ENCODE peak calls at places on chromosomes 16 and 17, in eight cellular contexts. One of them, this sample, is unnamed.
A peak's percentile ranks its signal among the peaks of the same experiment; 100 is the strongest.

GRCh38 chr17:17935321-17936271 is 36.6 kb downstream of the TOM1L2 start:
- DNase-seq in ACHN: peak; percentile 36
- DNase-seq in fibroblast of the conjunctiva: peak; percentile 78
- DNase-seq in Daoy: peak; percentile 73
- DNase-seq in amniotic stem cell: peak; percentile 57
- DNase-seq in neural crest cell: no peak
- DNase-seq in stimulated activated CD8-positive, alpha-beta memory T cell treated with anti-CD3 and anti-CD28 coated beads, Interleukin-4, amount 100 ng/mL, for 1 hour: no peak
- DNase-seq in hypothalamus: no peak
- DNase-seq in this sample: no peak

GRCh38 chr16:27480761-27481160 is 69.0 kb downstream of the GTF3C1 start:
- DNase-seq in amniotic stem cell: no peak
- DNase-seq in ACHN: no peak
- DNase-seq in fibroblast of the conjunctiva: no peak
- DNase-seq in hypothalamus: no peak
- DNase-seq in Daoy: no peak
- DNase-seq in stimulated activated CD8-positive, alpha-beta memory T cell treated with anti-CD3 and anti-CD28 coated beads, Interleukin-4, amount 100 ng/mL, for 1 hour: no peak
- DNase-seq in neural crest cell: no peak
- DNase-seq in this sample: no peak

GRCh38 chr16:89120921-89121351 is 27.3 kb downstream of the ACSF3 start:
- DNase-seq in fibroblast of the conjunctiva: no peak
- DNase-seq in ACHN: no peak
- DNase-seq in stimulated activated CD8-positive, alpha-beta memory T cell treated with anti-CD3 and anti-CD28 coated beads, Interleukin-4, amount 100 ng/mL, for 1 hour: no peak
- DNase-seq in neural crest cell: no peak
- DNase-seq in amniotic stem cell: no peak
- DNase-seq in Daoy: no peak
- DNase-seq in hypothalamus: no peak
- DNase-seq in this sample: no peak

GRCh38 chr17:2215616-2216364 is 87.8 kb downstream of the SMG6 start:
- DNase-seq in stimulated activated CD8-positive, alpha-beta memory T cell treated with anti-CD3 and anti-CD28 coated beads, Interleukin-4, amount 100 ng/mL, for 1 hour: peak; percentile 49
- DNase-seq in ACHN: no peak
- DNase-seq in neural crest cell: no peak
- DNase-seq in amniotic stem cell: peak; percentile 35
- DNase-seq in Daoy: peak; percentile 82
- DNase-seq in fibroblast of the conjunctiva: peak; percentile 81
- DNase-seq in hypothalamus: peak; percentile 63
- DNase-seq in this sample: no peak

GRCh38 chr17:65062168-65062915 is 5.8 kb upstream of the GNA13 start:
- DNase-seq in stimulated activated CD8-positive, alpha-beta memory T cell treated with anti-CD3 and anti-CD28 coated beads, Interleukin-4, amount 100 ng/mL, for 1 hour: no peak
- DNase-seq in ACHN: no peak
- DNase-seq in amniotic stem cell: no peak
- DNase-seq in Daoy: peak; percentile 62
- DNase-seq in hypothalamus: no peak
- DNase-seq in fibroblast of the conjunctiva: no peak
- DNase-seq in neural crest cell: no peak
- DNase-seq in this sample: no peak

GRCh38 chr16:9007177-9007794 is 43.6 kb upstream of the USP7 start:
- DNase-seq in fibroblast of the conjunctiva: no peak
- DNase-seq in Daoy: no peak
- DNase-seq in ACHN: no peak
- DNase-seq in amniotic stem cell: no peak
- DNase-seq in stimulated activated CD8-positive, alpha-beta memory T cell treated with anti-CD3 and anti-CD28 coated beads, Interleukin-4, amount 100 ng/mL, for 1 hour: no peak
- DNase-seq in neural crest cell: no peak
- DNase-seq in hypothalamus: no peak
- DNase-seq in this sample: no peak

GRCh38 chr16:86354641-86355040 is 155.7 kb upstream of the FOXF1 start:
- DNase-seq in fibroblast of the conjunctiva: no peak
- DNase-seq in stimulated activated CD8-positive, alpha-beta memory T cell treated with anti-CD3 and anti-CD28 coated beads, Interleukin-4, amount 100 ng/mL, for 1 hour: no peak
- DNase-seq in hypothalamus: no peak
- DNase-seq in neural crest cell: no peak
- DNase-seq in amniotic stem cell: no peak
- DNase-seq in ACHN: no peak
- DNase-seq in Daoy: no peak
- DNase-seq in this sample: no peak

GRCh38 chr17:73669771-73670170 is 25.5 kb upstream of the SDK2 start:
- DNase-seq in ACHN: no peak
- DNase-seq in Daoy: no peak
- DNase-seq in fibroblast of the conjunctiva: no peak
- DNase-seq in stimulated activated CD8-positive, alpha-beta memory T cell treated with anti-CD3 and anti-CD28 coated beads, Interleukin-4, amount 100 ng/mL, for 1 hour: no peak
- DNase-seq in neural crest cell: no peak
- DNase-seq in amniotic stem cell: no peak
- DNase-seq in hypothalamus: no peak
- DNase-seq in this sample: no peak

GRCh38 chr17:46982577-46982976 is 3.5 kb upstream of the RPRML start:
- DNase-seq in hypothalamus: no peak
- DNase-seq in ACHN: no peak
- DNase-seq in fibroblast of the conjunctiva: no peak
- DNase-seq in neural crest cell: no peak
- DNase-seq in Daoy: no peak
- DNase-seq in stimulated activated CD8-positive, alpha-beta memory T cell treated with anti-CD3 and anti-CD28 coated beads, Interleukin-4, amount 100 ng/mL, for 1 hour: no peak
- DNase-seq in amniotic stem cell: no peak
- DNase-seq in this sample: no peak

GRCh38 chr16:81786321-81786720 is 7.2 kb downstream of the PLCG2 start:
- DNase-seq in Daoy: peak; percentile 24
- DNase-seq in ACHN: no peak
- DNase-seq in neural crest cell: no peak
- DNase-seq in stimulated activated CD8-positive, alpha-beta memory T cell treated with anti-CD3 and anti-CD28 coated beads, Interleukin-4, amount 100 ng/mL, for 1 hour: no peak
- DNase-seq in amniotic stem cell: no peak
- DNase-seq in fibroblast of the conjunctiva: no peak
- DNase-seq in hypothalamus: no peak
- DNase-seq in this sample: no peak

GRCh38 chr17:66200685-66201092 is 8.8 kb upstream of the CEP112 start:
- DNase-seq in stimulated activated CD8-positive, alpha-beta memory T cell treated with anti-CD3 and anti-CD28 coated beads, Interleukin-4, amount 100 ng/mL, for 1 hour: no peak
- DNase-seq in hypothalamus: peak; percentile 18
- DNase-seq in fibroblast of the conjunctiva: peak; percentile 71
- DNase-seq in Daoy: peak; percentile 70
- DNase-seq in neural crest cell: peak; percentile 63
- DNase-seq in ACHN: peak; percentile 77
- DNase-seq in amniotic stem cell: no peak
- DNase-seq in this sample: peak; percentile 10

GRCh38 chr17:82216301-82217119 is 3.9 kb upstream of the CCDC57 start:
- DNase-seq in stimulated activated CD8-positive, alpha-beta memory T cell treated with anti-CD3 and anti-CD28 coated beads, Interleukin-4, amount 100 ng/mL, for 1 hour: no peak
- DNase-seq in amniotic stem cell: peak; percentile 37
- DNase-seq in fibroblast of the conjunctiva: peak; percentile 57
- DNase-seq in neural crest cell: no peak
- DNase-seq in ACHN: peak; percentile 61
- DNase-seq in Daoy: peak; percentile 89
- DNase-seq in hypothalamus: peak; percentile 35
- DNase-seq in this sample: peak; percentile 63

GRCh38 chr17:14745122-14745521 is 444.2 kb downstream of the HS3ST3B1 start:
- DNase-seq in neural crest cell: no peak
- DNase-seq in amniotic stem cell: no peak
- DNase-seq in fibroblast of the conjunctiva: no peak
- DNase-seq in stimulated activated CD8-positive, alpha-beta memory T cell treated with anti-CD3 and anti-CD28 coated beads, Interleukin-4, amount 100 ng/mL, for 1 hour: no peak
- DNase-seq in hypothalamus: no peak
- DNase-seq in Daoy: peak; percentile 15
- DNase-seq in ACHN: no peak
- DNase-seq in this sample: no peak

GRCh38 chr16:70428178-70428998 is 10.5 kb downstream of the ST3GAL2 start:
- DNase-seq in hypothalamus: peak; percentile 56
- DNase-seq in stimulated activated CD8-positive, alpha-beta memory T cell treated with anti-CD3 and anti-CD28 coated beads, Interleukin-4, amount 100 ng/mL, for 1 hour: no peak
- DNase-seq in fibroblast of the conjunctiva: peak; percentile 76
- DNase-seq in Daoy: peak; percentile 97
- DNase-seq in neural crest cell: peak; percentile 46
- DNase-seq in amniotic stem cell: peak; percentile 88
- DNase-seq in ACHN: peak; percentile 96
- DNase-seq in this sample: peak; percentile 61

GRCh38 chr17:49552070-49552751 is 23.5 kb upstream of the NXPH3 start:
- DNase-seq in ACHN: no peak
- DNase-seq in neural crest cell: no peak
- DNase-seq in stimulated activated CD8-positive, alpha-beta memory T cell treated with anti-CD3 and anti-CD28 coated beads, Interleukin-4, amount 100 ng/mL, for 1 hour: no peak
- DNase-seq in fibroblast of the conjunctiva: no peak
- DNase-seq in Daoy: peak; percentile 42
- DNase-seq in amniotic stem cell: no peak
- DNase-seq in hypothalamus: no peak
- DNase-seq in this sample: no peak

GRCh38 chr17:41547921-41548843 is 20.1 kb upstream of the KRT19 start:
- DNase-seq in fibroblast of the conjunctiva: peak; percentile 88
- DNase-seq in Daoy: peak; percentile 100
- DNase-seq in hypothalamus: peak; percentile 6
- DNase-seq in stimulated activated CD8-positive, alpha-beta memory T cell treated with anti-CD3 and anti-CD28 coated beads, Interleukin-4, amount 100 ng/mL, for 1 hour: no peak
- DNase-seq in amniotic stem cell: peak; percentile 89
- DNase-seq in ACHN: peak; percentile 99
- DNase-seq in neural crest cell: no peak
- DNase-seq in this sample: peak; percentile 49

GRCh38 chr16:88561485-88562369 is 8.5 kb upstream of the ZC3H18 start:
- DNase-seq in stimulated activated CD8-positive, alpha-beta memory T cell treated with anti-CD3 and anti-CD28 coated beads, Interleukin-4, amount 100 ng/mL, for 1 hour: no peak
- DNase-seq in Daoy: peak; percentile 42
- DNase-seq in ACHN: peak; percentile 62
- DNase-seq in fibroblast of the conjunctiva: no peak
- DNase-seq in amniotic stem cell: no peak
- DNase-seq in hypothalamus: peak; percentile 42
- DNase-seq in neural crest cell: peak; percentile 43
- DNase-seq in this sample: no peak

GRCh38 chr16:50731130-50731988 is 10.5 kb upstream of the CYLD start:
- DNase-seq in stimulated activated CD8-positive, alpha-beta memory T cell treated with anti-CD3 and anti-CD28 coated beads, Interleukin-4, amount 100 ng/mL, for 1 hour: no peak
- DNase-seq in Daoy: no peak
- DNase-seq in hypothalamus: no peak
- DNase-seq in ACHN: no peak
- DNase-seq in fibroblast of the conjunctiva: no peak
- DNase-seq in amniotic stem cell: no peak
- DNase-seq in neural crest cell: no peak
- DNase-seq in this sample: no peak

GRCh38 chr17:77927777-77928518 is 30.6 kb upstream of the TNRC6C start:
- DNase-seq in hypothalamus: no peak
- DNase-seq in fibroblast of the conjunctiva: no peak
- DNase-seq in stimulated activated CD8-positive, alpha-beta memory T cell treated with anti-CD3 and anti-CD28 coated beads, Interleukin-4, amount 100 ng/mL, for 1 hour: no peak
- DNase-seq in amniotic stem cell: no peak
- DNase-seq in Daoy: no peak
- DNase-seq in neural crest cell: no peak
- DNase-seq in ACHN: no peak
- DNase-seq in this sample: no peak

This sample was measured in KG1.